ENCODE peak calls at places on chromosomes 1 and 21, in six cellular contexts. T is IMR-90, Q is cardiac fibroblast, B is uterus, M is lower leg skin, J is epithelial cell of proximal tubule. V is an unnamed sample.

GRCh38 chr1:77704736-77705135 is 22.3 kb upstream of the ZZZ3 start:
- DNase-seq in T (no peak), Q (no peak), B (no peak), M (no peak), J (no peak), V (no peak)

GRCh38 chr1:178536844-178537371 is 24.0 kb downstream of the TEX35 start:
- DNase-seq in T (peak), Q (peak), B (peak), M (no peak), J (peak), V (peak)

GRCh38 chr1:157739229-157739901 is 37.6 kb downstream of the FCRL2 start:
- DNase-seq in T (no peak), Q (no peak), B (no peak), M (no peak), J (peak), V (no peak)

GRCh38 chr1:115807723-115808122 is 33.2 kb downstream of the NHLH2 start:
- DNase-seq in T (peak), Q (peak), B (no peak), M (no peak), J (peak), V (peak)

GRCh38 chr1:196105901-196106300 is 502.3 kb downstream of the KCNT2 start:
- DNase-seq in T (no peak), Q (no peak), B (no peak), M (no peak), J (no peak), V (no peak)

GRCh38 chr1:231575472-231575871 is 47.0 kb downstream of the TSNAX start:
- DNase-seq in T (no peak), Q (no peak), B (no peak), M (no peak), J (no peak), V (no peak)

GRCh38 chr21:26840206-26840605 is 5.0 kb downstream of the ADAMTS1 start:
- DNase-seq in T (no peak), Q (peak), B (no peak), M (no peak), J (no peak), V (no peak)

GRCh38 chr21:38303300-38303699 is 46.5 kb downstream of the KCNJ15 start:
- DNase-seq in T (peak), Q (peak), B (peak), M (peak), J (no peak), V (peak)

GRCh38 chr1:241250465-241250864 is 106.5 kb downstream of the RGS7 start:
- DNase-seq in T (no peak), Q (no peak), B (no peak), M (no peak), J (no peak), V (no peak)

GRCh38 chr1:153362187-153362586 is 4.5 kb downstream of the S100A9 start:
- DNase-seq in T (no peak), Q (no peak), B (no peak), M (peak), J (no peak), V (no peak)

GRCh38 chr1:16276302-16277020 is 39.5 kb upstream of the CPLANE2 start:
- DNase-seq in T (no peak), Q (no peak), B (no peak), M (no peak), J (no peak), V (no peak)

GRCh38 chr1:77687519-77687906 is 5.1 kb upstream of the ZZZ3 start:
- DNase-seq in T (no peak), Q (peak), B (no peak), M (no peak), J (no peak), V (peak)

GRCh38 chr1:208445710-208446702 is 201.8 kb upstream of the PLXNA2 start:
- DNase-seq in T (no peak), Q (no peak), B (no peak), M (no peak), J (no peak), V (no peak)

GRCh38 chr1:238404506-238404905 is 513.8 kb upstream of the ZP4 start:
- DNase-seq in T (peak), Q (no peak), B (no peak), M (no peak), J (no peak), V (no peak)

GRCh38 chr1:231240531-231240882 is 505 bp upstream of the GNPAT start:
- DNase-seq in T (peak), Q (peak), B (no peak), M (no peak), J (no peak), V (peak)

GRCh38 chr1:153510984-153511410 is 24.8 kb downstream of the S100A6 start:
- DNase-seq in T (peak), Q (peak), B (peak), M (peak), J (no peak), V (peak)

GRCh38 chr1:150493175-150493574 is 6.0 kb downstream of the TARS2 start:
- DNase-seq in T (no peak), Q (no peak), B (no peak), M (no peak), J (no peak), V (no peak)

GRCh38 chr1:15954316-15954715 is 21.6 kb downstream of the ZBTB17 start:
- DNase-seq in T (no peak), Q (no peak), B (no peak), M (peak), J (no peak), V (no peak)

GRCh38 chr21:46406001-46406400 is 52.7 kb upstream of the DIP2A start:
- DNase-seq in T (no peak), Q (no peak), B (no peak), M (no peak), J (no peak), V (no peak)

GRCh38 chr21:31180256-31181088 is 142.2 kb upstream of the KRTAP19-8 start:
- DNase-seq in T (peak), Q (peak), B (no peak), M (no peak), J (no peak), V (no peak)

GRCh38 chr1:108852541-108852940 is 4.4 kb downstream of the AKNAD1 start:
- DNase-seq in T (no peak), Q (no peak), B (no peak), M (no peak), J (no peak), V (peak)
- H3K4me3 ChIP-seq in T (no peak), Q (no peak), B (no peak), M (no peak), J (no peak), V (peak)

GRCh38 chr1:61182049-61182448 is 99.7 kb downstream of the NFIA start:
- DNase-seq in T (peak), Q (peak), B (no peak), M (no peak), J (peak), V (peak)
- TF ChIP-seq CTCF in T (no peak), Q (no peak), B (no peak), M (no peak), J (peak), V (no peak)

GRCh38 chr1:12148160-12148957 is 18.4 kb upstream of the TNFRSF1B start:
- DNase-seq in T (peak), Q (no peak), B (no peak), M (no peak), J (no peak), V (peak)

GRCh38 chr1:12150456-12151200 is 16.2 kb upstream of the TNFRSF1B start:
- DNase-seq in T (no peak), Q (no peak), B (no peak), M (no peak), J (no peak), V (no peak)

GRCh38 chr1:12147116-12147753 is 19.6 kb upstream of the TNFRSF1B start:
- DNase-seq in T (no peak), Q (no peak), B (no peak), M (no peak), J (no peak), V (no peak)

GRCh38 chr1:12149791-12150175 is 17.0 kb upstream of the TNFRSF1B start:
- DNase-seq in T (no peak), Q (no peak), B (no peak), M (no peak), J (no peak), V (no peak)

DNA sequence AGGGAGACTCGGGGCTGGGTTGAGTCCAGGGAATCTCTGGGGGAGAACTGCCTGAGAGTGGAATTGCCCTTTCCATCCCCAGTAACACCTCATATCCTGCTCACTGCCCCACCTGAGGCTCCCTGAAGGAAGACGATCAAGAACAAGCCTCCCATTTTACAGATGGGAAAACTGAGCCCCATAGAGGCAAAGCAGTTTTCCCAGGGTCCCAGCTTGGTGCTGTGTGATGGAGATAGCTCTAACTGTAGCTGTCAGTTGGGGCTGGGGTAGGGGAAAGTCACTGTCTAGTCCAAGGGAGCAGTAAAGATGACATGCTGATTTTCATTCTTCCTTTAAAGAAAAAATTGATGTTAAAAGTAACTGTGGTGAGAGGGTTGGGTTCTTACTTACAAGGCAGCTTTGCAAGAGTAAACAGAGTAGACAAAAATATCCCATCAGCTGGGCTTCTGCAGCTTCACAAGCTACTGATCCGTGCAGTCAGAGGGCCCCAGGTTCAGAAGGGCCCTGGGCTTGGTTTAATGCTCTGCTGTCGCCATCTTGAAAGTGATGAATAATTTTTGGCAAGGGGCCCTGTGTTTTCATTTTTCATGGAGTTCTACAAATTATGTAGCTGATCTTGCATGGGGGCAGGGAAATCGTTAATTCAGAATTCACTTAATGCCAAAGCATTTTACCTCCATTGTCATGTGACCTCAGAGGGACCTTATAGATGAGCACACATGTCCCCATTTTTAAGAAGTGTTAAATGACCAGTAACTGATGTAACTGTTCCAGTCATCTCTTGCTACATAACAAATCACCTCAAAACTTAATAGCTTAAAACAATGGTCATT is 17.6 kb upstream of the TNFRSF1B start:
- DNase-seq in T (peak), Q (no peak), B (no peak), M (no peak), J (no peak), V (no peak)
- H3K4me3 ChIP-seq in T (no peak), Q (no peak), B (no peak), M (no peak), J (no peak), V (no peak)

DNA sequence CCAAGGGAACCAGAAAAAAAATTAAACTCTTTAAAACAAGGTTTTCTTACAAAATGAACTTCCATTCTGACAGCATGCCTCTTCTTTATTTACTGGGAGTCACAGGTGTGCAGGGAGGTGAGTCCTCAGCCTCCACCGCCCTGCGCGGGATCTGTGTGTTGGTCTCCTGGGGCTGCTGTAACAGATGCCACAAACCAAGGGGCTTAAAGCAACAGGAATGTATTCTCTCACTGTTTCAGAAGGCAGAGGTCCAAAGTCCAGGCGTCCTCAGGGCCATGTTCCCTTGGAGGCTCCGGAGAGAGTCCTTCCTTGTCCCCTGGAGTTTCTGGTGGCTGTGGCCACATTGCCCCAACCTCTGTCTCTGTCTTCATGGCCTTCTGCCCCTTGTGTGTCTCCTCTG is 123.6 kb upstream of the C1orf174 start:
- DNase-seq in T (no peak), Q (no peak), B (no peak), M (peak), J (no peak), V (no peak)
- TF ChIP-seq CTCF in T (no peak), Q (no peak), B (no peak), M (no peak), J (no peak), V (no peak)

GRCh38 chr1:8467308-8467707 is 149.4 kb downstream of the SLC45A1 start:
- DNase-seq in T (no peak), Q (no peak), B (no peak), M (no peak), J (no peak), V (no peak)
- H3K4me3 ChIP-seq in T (no peak), Q (no peak), B (no peak), M (no peak), J (no peak), V (no peak)

GRCh38 chr1:7117599-7118281 is 332.5 kb downstream of the CAMTA1 start:
- DNase-seq in T (peak), Q (peak), B (no peak), M (no peak), J (peak), V (peak)
- TF ChIP-seq CTCF in T (peak), Q (peak), B (no peak), M (no peak), J (no peak), V (no peak)

GRCh38 chr1:12614402-12615165 is 3.4 kb downstream of the DHRS3 start:
- DNase-seq in T (no peak), Q (no peak), B (no peak), M (no peak), J (no peak), V (no peak)
- H3K4me3 ChIP-seq in T (no peak), Q (peak), B (peak), M (no peak), J (peak), V (peak)

V was measured in foreskin fibroblast.